ENCODE peak calls at places on chromosomes 16 and 17, in eight cellular contexts. J is colonic mucosa; Z is activated CD8-positive, alpha-beta memory T cell treated with anti-CD3 and anti-CD28 coated beads for 4 hours; S is HL-60; C is H7; A is Calu3; E is PC-3; B is tibial artery. L is an unnamed sample.

GRCh38 chr17:18246109-18246725 is 12.3 kb downstream of the FLII start:
- DNase-seq in J (no peak), Z (no peak), S (no peak), C (peak; percentile 71), A (no peak), E (no peak), B (no peak), L (no peak)

GRCh38 chr16:64589836-64590235 is 532.0 kb downstream of the CDH11 start:
- DNase-seq in J (no peak), Z (no peak), S (no peak), C (no peak), A (no peak), E (peak; percentile 34), B (no peak), L (no peak)

GRCh38 chr17:17506893-17507464 is 10.8 kb upstream of the RASD1 start:
- DNase-seq in J (peak; percentile 41), Z (no peak), S (no peak), C (no peak), A (no peak), E (no peak), B (no peak), L (no peak)

GRCh38 chr17:34596897-34597296 is 17.5 kb downstream of the TMEM132E start:
- DNase-seq in J (no peak), Z (no peak), S (no peak), C (no peak), A (no peak), E (no peak), B (no peak), L (no peak)

GRCh38 chr17:31631759-31632158 is 227.3 kb downstream of the COPRS start:
- DNase-seq in J (no peak), Z (no peak), S (no peak), C (no peak), A (no peak), E (no peak), B (no peak), L (no peak)

GRCh38 chr17:49278076-49278475 is 47.5 kb upstream of the PHOSPHO1 start:
- DNase-seq in J (no peak), Z (no peak), S (no peak), C (peak; percentile 39), A (no peak), E (no peak), B (no peak), L (no peak)

GRCh38 chr17:81387235-81388060 is 7.8 kb upstream of the BAHCC1 start:
- DNase-seq in J (peak; percentile 64), Z (peak; percentile 19), S (no peak), C (peak; percentile 91), A (no peak), E (peak; percentile 64), B (no peak), L (peak; percentile 53)

GRCh38 chr16:55499951-55500350 is 8.9 kb upstream of the LPCAT2 start:
- DNase-seq in J (peak; percentile 23), Z (no peak), S (peak; percentile 74), C (no peak), A (peak; percentile 56), E (peak; percentile 78), B (peak; percentile 18), L (no peak)

GRCh38 chr17:80352991-80353665 is 61.8 kb upstream of the ENDOV start:
- DNase-seq in J (no peak), Z (no peak), S (no peak), C (no peak), A (no peak), E (no peak), B (peak; percentile 14), L (no peak)

GRCh38 chr17:69320210-69320907 is 6.6 kb downstream of the ABCA5 start:
- DNase-seq in J (no peak), Z (no peak), S (no peak), C (no peak), A (no peak), E (peak; percentile 31), B (no peak), L (no peak)

GRCh38 chr17:43874293-43874692 is 27.3 kb downstream of the CD300LG start:
- DNase-seq in J (peak; percentile 84), Z (no peak), S (no peak), C (no peak), A (no peak), E (no peak), B (no peak), L (no peak)

GRCh38 chr17:56310780-56311179 is 157.5 kb downstream of the ANKFN1 start:
- DNase-seq in J (no peak), Z (no peak), S (peak; percentile 87), C (no peak), A (no peak), E (no peak), B (no peak), L (no peak)

L was measured in dermis microvascular lymphatic vessel endothelial cell.